ENCODE peak calls at places on chromosomes 6 and 20, in eight cellular contexts. F is uterus; O is neural progenitor cell; A is CD4-positive, alpha-beta memory T cell; R is right cardiac atrium; U is A549; M is hepatocyte; T is heart left ventricle. C is an unnamed sample. For H3K4me1, the result is how much of the 10 kb centered on the place peaks cover.

GRCh38 chr20:4038047-4038459 is 22.7 kb upstream of the RNF24 start:
- DNase-seq in F (no peak), O (peak), A (peak), R (peak), U (peak), M (peak), T (peak), C (peak)

GRCh38 chr20:25580711-25581110 is 4.6 kb downstream of the NINL start:
- DNase-seq in F (no peak), O (no peak), A (no peak), R (no peak), U (no peak), M (no peak), T (no peak), C (no peak)

GRCh38 chr6:31402324-31403282 is 792 bp upstream of the MICA start:
- DNase-seq in F (no peak), O (no peak), A (peak), R (no peak), U (no peak), M (peak), T (peak), C (peak)

GRCh38 chr6:80210618-80211017 is 104.1 kb downstream of the BCKDHB start:
- DNase-seq in F (peak), O (peak), A (no peak), R (no peak), U (no peak), M (peak), T (peak), C (peak)

GRCh38 chr6:163844352-163844751 is 429.8 kb downstream of the QKI start:
- DNase-seq in F (no peak), O (no peak), A (no peak), R (no peak), U (no peak), M (no peak), T (no peak), C (no peak)

GRCh38 chr6:10894958-10895357 is 8.1 kb downstream of the SYCP2L start:
- DNase-seq in F (no peak), O (no peak), A (no peak), R (no peak), U (no peak), M (no peak), T (no peak), C (no peak)

GRCh38 chr20:16189371-16189770 is 383.9 kb downstream of the KIF16B start:
- DNase-seq in F (no peak), O (peak), A (no peak), R (no peak), U (no peak), M (no peak), T (no peak), C (no peak)

GRCh38 chr6:41939091-41939847 is 2.3 kb downstream of the CCND3 start:
- DNase-seq in F (peak), O (peak), A (no peak), R (peak), U (no peak), M (peak), T (peak), C (no peak)

GRCh38 chr6:159541296-159541695 is 151.7 kb downstream of the SOD2 start:
- DNase-seq in F (no peak), O (no peak), A (no peak), R (no peak), U (no peak), M (no peak), T (no peak), C (peak)

GRCh38 chr20:34907616-34908469 is 31.4 kb downstream of the ACSS2 start:
- DNase-seq in F (peak), O (peak), A (no peak), R (peak), U (peak), M (peak), T (peak), C (no peak)

GRCh38 chr6:169907419-169908115 is 156.1 kb downstream of the ERMARD start:
- DNase-seq in F (no peak), O (no peak), A (no peak), R (no peak), U (no peak), M (no peak), T (no peak), C (no peak)

GRCh38 chr6:143323729-143324465 is 126.6 kb downstream of the ADAT2 start:
- DNase-seq in F (no peak), O (no peak), A (no peak), R (no peak), U (no peak), M (no peak), T (no peak), C (no peak)

GRCh38 chr6:36875250-36875633 is 639 bp upstream of the PPIL1 start:
- DNase-seq in F (no peak), O (no peak), A (no peak), R (no peak), U (no peak), M (no peak), T (no peak), C (no peak)

GRCh38 chr6:68642081-68642480 is 7.0 kb downstream of the ADGRB3 start:
- DNase-seq in F (no peak), O (no peak), A (no peak), R (no peak), U (no peak), M (no peak), T (no peak), C (no peak)

GRCh38 chr20:329325-329695 is 4.0 kb downstream of the SOX12 start:
- DNase-seq in F (no peak), O (no peak), A (no peak), R (no peak), U (no peak), M (no peak), T (no peak), C (no peak)

GRCh38 chr20:32474717-32474966 is 110.5 kb downstream of the NOL4L start:
- DNase-seq in F (no peak), O (no peak), A (no peak), R (no peak), U (no peak), M (no peak), T (peak), C (no peak)

GRCh38 chr20:32473231-32474008 is 111.7 kb downstream of the NOL4L start:
- DNase-seq in F (no peak), O (peak), A (no peak), R (no peak), U (no peak), M (no peak), T (no peak), C (no peak)

GRCh38 chr20:32476684-32477593 is 108.2 kb downstream of the NOL4L start:
- DNase-seq in F (no peak), O (no peak), A (no peak), R (no peak), U (no peak), M (peak), T (no peak), C (no peak)

GRCh38 chr20:32474009-32474716 is 111.0 kb downstream of the NOL4L start:
- DNase-seq in F (no peak), O (no peak), A (no peak), R (no peak), U (no peak), M (no peak), T (no peak), C (no peak)

DNA sequence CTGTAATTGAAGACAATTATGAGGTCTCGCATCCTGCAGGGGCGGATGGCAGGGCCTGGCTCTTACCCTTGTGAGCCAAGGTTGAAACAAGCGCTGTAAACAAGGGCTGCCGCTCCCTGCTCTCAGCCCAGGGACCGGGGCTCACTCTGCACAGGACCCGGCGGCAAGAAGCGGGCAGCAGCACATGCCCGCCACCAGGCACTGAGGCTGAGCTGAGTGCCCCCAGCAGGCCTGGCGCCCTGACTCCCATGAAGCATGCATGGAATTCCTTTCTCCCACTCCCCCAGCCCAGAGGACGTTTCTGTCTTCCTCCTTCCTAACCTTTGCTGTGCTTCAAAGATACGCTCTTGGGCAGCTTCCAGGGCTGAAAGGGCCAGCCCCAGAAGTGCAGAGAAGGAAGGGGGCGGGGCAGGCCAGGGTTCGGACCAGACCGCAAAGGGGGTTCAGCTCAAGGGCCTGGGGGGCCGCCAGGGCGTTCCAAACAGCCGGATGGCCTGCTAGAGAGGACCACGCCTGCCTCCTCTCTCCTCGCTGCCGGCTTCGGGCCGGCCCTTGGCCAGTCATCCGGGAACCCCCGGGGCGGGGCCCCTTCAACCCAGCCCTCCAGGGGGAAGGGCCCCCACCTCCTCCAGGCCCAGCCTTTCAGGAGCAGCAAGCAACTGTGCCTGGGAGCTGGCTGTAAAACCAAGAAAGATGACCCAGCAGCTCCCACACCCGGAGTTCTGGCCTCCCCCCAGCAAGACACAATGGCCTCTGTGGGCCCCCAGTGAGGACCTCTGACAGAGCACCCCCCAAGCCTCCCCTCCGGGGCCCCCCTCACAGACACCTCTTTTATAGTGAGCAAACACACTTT is 109.9 kb downstream of the NOL4L start:
- DNase-seq in F (peak), O (peak), A (no peak), R (peak), U (peak), M (peak), T (peak), C (peak)
- H3K4me1 ChIP-seq in F (under half), O (half or more), A (under half), R (under half), U (half or more), M (half or more), T (half or more), C (under half)

GRCh38 chr20:17896247-17896723 is 72.3 kb downstream of the SNX5 start:
- DNase-seq in F (peak), O (no peak), A (no peak), R (no peak), U (no peak), M (no peak), T (no peak), C (peak)
- H3K4me3 ChIP-seq in F (no peak), O (no peak), A (no peak), R (no peak), U (no peak), M (no peak), T (peak), C (no peak)

GRCh38 chr6:167094820-167095637 is 27.9 kb upstream of the CCR6 start:
- DNase-seq in F (no peak), O (no peak), A (no peak), R (no peak), U (no peak), M (no peak), T (no peak), C (no peak)
- H3K4me1 ChIP-seq in F (under half), O (under half), A (half or more), R (under half), U (under half), M (under half), T (under half), C (under half)

DNA sequence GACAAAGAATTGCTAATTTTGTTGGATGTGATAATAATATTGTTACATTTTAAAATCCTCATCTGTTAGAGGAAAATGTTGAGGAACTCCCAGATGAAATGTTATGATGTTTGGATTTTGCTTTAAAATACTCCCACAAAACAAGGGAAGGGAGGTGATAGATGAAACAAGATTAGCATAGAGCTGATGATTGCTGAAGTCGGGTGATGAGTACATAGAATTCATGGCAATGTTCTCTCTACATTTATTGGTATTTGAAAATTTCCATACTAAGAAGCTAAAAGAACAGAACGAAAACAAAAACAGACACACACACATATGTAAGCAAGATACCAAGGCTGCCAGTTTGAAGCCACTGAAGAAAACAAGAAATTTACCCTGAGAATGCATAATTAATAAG is 1.6 kb downstream of the GSTA4 start:
- DNase-seq in F (no peak), O (no peak), A (no peak), R (no peak), U (no peak), M (no peak), T (no peak), C (no peak)
- H3K4me3 ChIP-seq in F (peak), O (peak), A (no peak), R (peak), U (peak), M (peak), T (peak), C (peak)

GRCh38 chr20:1811621-1812498 is 83.3 kb upstream of the SIRPA start:
- DNase-seq in F (no peak), O (peak), A (no peak), R (no peak), U (peak), M (no peak), T (no peak), C (peak)
- H3K4me1 ChIP-seq in F (under half), O (under half), A (under half), R (under half), U (half or more), M (under half), T (under half), C (under half)

DNA sequence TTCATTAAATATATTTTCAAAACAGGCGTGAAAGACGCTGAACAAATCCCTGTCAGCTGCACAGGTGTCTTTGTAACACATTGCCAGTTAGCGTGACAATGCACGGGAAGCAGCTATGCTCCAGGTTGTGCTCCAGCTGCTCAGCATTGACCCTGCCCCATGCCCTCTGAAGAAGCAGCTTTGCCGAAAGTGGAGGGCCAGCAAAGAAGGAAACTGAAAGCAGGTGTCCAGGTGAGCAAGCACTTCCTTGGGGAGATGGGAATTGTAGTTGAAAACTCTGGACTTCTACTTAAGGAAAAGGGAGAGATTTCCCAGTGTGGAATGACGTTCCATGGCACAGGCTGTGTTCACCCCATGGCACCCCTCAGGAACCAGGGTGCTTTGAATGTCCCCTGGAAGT is 125.7 kb downstream of the TTLL2 start:
- DNase-seq in F (no peak), O (no peak), A (no peak), R (no peak), U (no peak), M (no peak), T (no peak), C (no peak)
- H3K4me3 ChIP-seq in F (no peak), O (no peak), A (no peak), R (no peak), U (no peak), M (no peak), T (no peak), C (no peak)

DNA sequence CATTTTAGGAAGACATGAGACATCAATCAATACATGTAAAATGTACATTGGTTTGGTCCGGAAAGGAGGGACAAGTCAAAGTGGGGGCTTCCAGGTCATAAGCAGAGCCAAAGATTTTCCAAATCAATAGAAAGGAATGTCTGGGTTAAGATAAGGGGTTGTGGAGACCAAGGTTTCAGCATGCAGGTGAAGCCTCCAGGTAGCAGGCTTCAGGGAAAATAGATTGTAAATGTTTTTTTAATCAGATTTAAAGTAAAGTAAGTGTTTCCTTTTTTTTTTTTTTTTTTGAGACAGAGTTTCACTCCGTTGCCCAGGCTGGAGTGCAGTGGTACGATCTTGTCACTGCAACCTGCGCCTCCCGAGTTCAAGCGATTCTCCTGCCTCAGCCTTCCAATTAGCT is 16.8 kb upstream of the SERPINB9 start:
- DNase-seq in F (no peak), O (no peak), A (no peak), R (no peak), U (no peak), M (no peak), T (no peak), C (no peak)
- H3K4me1 ChIP-seq in F (under half), O (under half), A (under half), R (under half), U (under half), M (under half), T (under half), C (under half)

GRCh38 chr6:113630365-113630737 is 226.8 kb upstream of the MARCKS start:
- DNase-seq in F (no peak), O (no peak), A (no peak), R (no peak), U (no peak), M (no peak), T (no peak), C (no peak)

GRCh38 chr6:113629940-113630339 is 227.2 kb upstream of the MARCKS start:
- DNase-seq in F (no peak), O (no peak), A (no peak), R (no peak), U (no peak), M (no peak), T (peak), C (no peak)

GRCh38 chr6:113631616-113632015 is 225.5 kb upstream of the MARCKS start:
- DNase-seq in F (no peak), O (no peak), A (no peak), R (no peak), U (no peak), M (no peak), T (no peak), C (no peak)

GRCh38 chr6:113632220-113632864 is 224.8 kb upstream of the MARCKS start:
- DNase-seq in F (no peak), O (no peak), A (peak), R (peak), U (peak), M (peak), T (peak), C (no peak)

DNA sequence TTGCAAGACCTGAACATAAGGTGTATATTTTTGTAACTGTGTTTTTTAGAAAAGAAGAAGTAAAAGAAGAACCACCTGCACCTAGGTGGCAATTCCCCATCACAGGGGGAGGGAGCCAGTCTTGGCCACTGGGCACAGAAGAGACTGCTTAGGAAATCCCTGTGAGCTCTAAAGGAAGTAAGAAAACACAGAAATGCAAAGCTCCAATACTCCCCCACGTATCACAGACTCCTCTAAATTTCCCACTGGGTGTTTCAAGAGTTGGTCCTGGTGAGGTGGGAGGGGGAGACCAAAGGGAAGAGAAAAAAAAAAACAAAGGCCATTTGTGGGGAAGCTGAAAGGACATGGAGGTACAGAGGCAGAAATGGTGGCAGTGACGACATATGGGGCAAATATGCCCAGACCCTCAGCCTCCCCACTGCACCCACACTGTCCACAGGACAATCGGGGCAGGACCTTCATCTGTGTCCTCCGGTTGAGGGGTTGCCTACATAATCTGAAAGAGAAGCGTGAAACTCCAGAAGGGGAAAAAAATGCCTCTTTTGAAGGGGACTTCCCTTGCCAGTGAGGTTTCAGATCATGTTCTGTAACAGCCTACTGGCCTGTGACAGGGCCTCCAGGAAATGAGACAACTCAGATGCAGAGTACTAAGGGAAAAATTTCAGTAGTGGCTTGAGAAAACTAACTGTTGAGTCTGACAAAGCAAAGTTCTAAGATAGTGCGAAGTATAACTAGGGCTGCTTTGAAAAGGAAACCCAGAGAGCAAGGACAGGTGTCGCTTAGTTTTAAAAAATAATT is 226.2 kb upstream of the MARCKS start:
- DNase-seq in F (no peak), O (no peak), A (peak), R (no peak), U (no peak), M (peak), T (peak), C (no peak)
- H3K4me3 ChIP-seq in F (no peak), O (no peak), A (no peak), R (no peak), U (no peak), M (no peak), T (no peak), C (no peak)

DNA sequence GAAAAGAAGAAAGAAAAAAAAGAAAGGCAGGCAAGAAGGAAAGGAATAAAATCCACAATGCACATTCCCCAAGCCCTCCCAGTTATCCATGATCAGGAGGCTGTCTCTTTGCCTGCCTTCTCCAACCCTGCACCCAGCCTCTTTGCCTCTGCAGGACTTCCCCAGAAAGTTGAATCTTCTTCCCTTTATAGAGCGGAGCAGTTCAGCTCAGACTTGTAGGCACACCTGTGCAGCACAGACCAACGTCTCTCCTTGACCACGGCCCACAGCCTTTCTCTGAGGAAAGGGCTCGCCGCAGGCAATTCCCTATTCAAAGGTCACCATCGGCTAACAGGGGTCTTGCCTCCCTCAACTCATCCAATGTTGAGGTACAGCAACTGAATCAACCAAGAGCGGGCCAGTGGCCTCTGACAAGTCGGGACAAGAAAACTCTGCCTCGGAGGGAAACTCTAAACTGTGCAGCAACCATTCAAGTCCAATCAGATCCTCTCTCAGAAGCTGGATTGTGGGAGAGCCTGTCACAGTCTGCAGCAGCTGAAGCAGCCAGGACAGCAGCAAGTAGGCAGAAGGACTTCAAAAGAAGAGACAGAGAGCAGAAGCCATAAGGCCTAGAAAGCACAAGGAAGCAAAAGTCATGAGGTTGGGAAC is 529.2 kb upstream of the JARID2 start:
- DNase-seq in F (no peak), O (no peak), A (no peak), R (no peak), U (no peak), M (no peak), T (no peak), C (no peak)
- H3K4me1 ChIP-seq in F (under half), O (under half), A (under half), R (under half), U (under half), M (under half), T (under half), C (under half)

C was measured in HAP-1.